ENCODE peak calls at places on chromosomes 1 and 21, in six cellular contexts. One of them, this sample, is unnamed.
A peak's percentile ranks its signal among the peaks of the same experiment; 100 is the strongest.

GRCh38 chr1:182674346-182675246 is 9.8 kb downstream of the RGS8 start:
- DNase-seq in left lobe of liver: no peak
- DNase-seq in kidney tubule cell: no peak
- DNase-seq in mesendoderm: peak; percentile 92
- DNase-seq in T follicular helper cell: no peak
- DNase-seq in stimulated activated CD8-positive, alpha-beta memory T cell treated with anti-CD3 and anti-CD28 coated beads, Interleukin-2, amount 100 ng/mL, for 48 hours: no peak
- DNase-seq in this sample: no peak

GRCh38 chr1:117045644-117046043 is 14.5 kb upstream of the TTF2 start:
- DNase-seq in left lobe of liver: no peak
- DNase-seq in kidney tubule cell: no peak
- DNase-seq in mesendoderm: peak; percentile 44
- DNase-seq in T follicular helper cell: no peak
- DNase-seq in stimulated activated CD8-positive, alpha-beta memory T cell treated with anti-CD3 and anti-CD28 coated beads, Interleukin-2, amount 100 ng/mL, for 48 hours: no peak
- DNase-seq in this sample: no peak

GRCh38 chr1:208243522-208243850 is 698 bp downstream of the PLXNA2 start:
- DNase-seq in left lobe of liver: no peak
- DNase-seq in kidney tubule cell: peak; percentile 44
- DNase-seq in mesendoderm: no peak
- DNase-seq in T follicular helper cell: no peak
- DNase-seq in stimulated activated CD8-positive, alpha-beta memory T cell treated with anti-CD3 and anti-CD28 coated beads, Interleukin-2, amount 100 ng/mL, for 48 hours: no peak
- DNase-seq in this sample: peak; percentile 40

GRCh38 chr1:51569284-51570062 is 47.4 kb upstream of the OSBPL9 start:
- DNase-seq in left lobe of liver: no peak
- DNase-seq in kidney tubule cell: peak; percentile 93
- DNase-seq in mesendoderm: peak; percentile 97
- DNase-seq in T follicular helper cell: no peak
- DNase-seq in stimulated activated CD8-positive, alpha-beta memory T cell treated with anti-CD3 and anti-CD28 coated beads, Interleukin-2, amount 100 ng/mL, for 48 hours: no peak
- DNase-seq in this sample: peak; percentile 79

GRCh38 chr1:9689011-9689706 is 37.6 kb downstream of the PIK3CD start:
- DNase-seq in left lobe of liver: peak; percentile 84
- DNase-seq in kidney tubule cell: peak; percentile 88
- DNase-seq in mesendoderm: peak; percentile 77
- DNase-seq in T follicular helper cell: peak; percentile 78
- DNase-seq in stimulated activated CD8-positive, alpha-beta memory T cell treated with anti-CD3 and anti-CD28 coated beads, Interleukin-2, amount 100 ng/mL, for 48 hours: peak; percentile 91
- DNase-seq in this sample: peak; percentile 81

GRCh38 chr1:192792628-192793027 is 16.2 kb upstream of the RGS2 start:
- DNase-seq in left lobe of liver: no peak
- DNase-seq in kidney tubule cell: no peak
- DNase-seq in mesendoderm: no peak
- DNase-seq in T follicular helper cell: no peak
- DNase-seq in stimulated activated CD8-positive, alpha-beta memory T cell treated with anti-CD3 and anti-CD28 coated beads, Interleukin-2, amount 100 ng/mL, for 48 hours: no peak
- DNase-seq in this sample: no peak

GRCh38 chr1:57422271-57423134 is 1.4 kb downstream of the DAB1 start:
- DNase-seq in left lobe of liver: no peak
- DNase-seq in kidney tubule cell: no peak
- DNase-seq in mesendoderm: peak; percentile 86
- DNase-seq in T follicular helper cell: no peak
- DNase-seq in stimulated activated CD8-positive, alpha-beta memory T cell treated with anti-CD3 and anti-CD28 coated beads, Interleukin-2, amount 100 ng/mL, for 48 hours: no peak
- DNase-seq in this sample: no peak

GRCh38 chr1:59718064-59718988 is 96.4 kb upstream of the HOOK1 start:
- DNase-seq in left lobe of liver: no peak
- DNase-seq in kidney tubule cell: no peak
- DNase-seq in mesendoderm: peak; percentile 46
- DNase-seq in T follicular helper cell: no peak
- DNase-seq in stimulated activated CD8-positive, alpha-beta memory T cell treated with anti-CD3 and anti-CD28 coated beads, Interleukin-2, amount 100 ng/mL, for 48 hours: no peak
- DNase-seq in this sample: peak; percentile 34

GRCh38 chr1:88973520-88974137 is 18.8 kb downstream of the KYAT3 start:
- DNase-seq in left lobe of liver: no peak
- DNase-seq in kidney tubule cell: peak; percentile 44
- DNase-seq in mesendoderm: peak; percentile 63
- DNase-seq in T follicular helper cell: no peak
- DNase-seq in stimulated activated CD8-positive, alpha-beta memory T cell treated with anti-CD3 and anti-CD28 coated beads, Interleukin-2, amount 100 ng/mL, for 48 hours: no peak
- DNase-seq in this sample: peak; percentile 57

GRCh38 chr1:227937031-227937430 is 10.7 kb downstream of the WNT9A start:
- DNase-seq in left lobe of liver: no peak
- DNase-seq in kidney tubule cell: no peak
- DNase-seq in mesendoderm: no peak
- DNase-seq in T follicular helper cell: no peak
- DNase-seq in stimulated activated CD8-positive, alpha-beta memory T cell treated with anti-CD3 and anti-CD28 coated beads, Interleukin-2, amount 100 ng/mL, for 48 hours: no peak
- DNase-seq in this sample: no peak

GRCh38 chr1:182614796-182615451 is 10.7 kb upstream of the RGS16 start:
- DNase-seq in left lobe of liver: peak; percentile 75
- DNase-seq in kidney tubule cell: peak; percentile 85
- DNase-seq in mesendoderm: peak; percentile 97
- DNase-seq in T follicular helper cell: no peak
- DNase-seq in stimulated activated CD8-positive, alpha-beta memory T cell treated with anti-CD3 and anti-CD28 coated beads, Interleukin-2, amount 100 ng/mL, for 48 hours: peak; percentile 64
- DNase-seq in this sample: peak; percentile 92

GRCh38 chr1:59418361-59418760 is 121.5 kb downstream of the FGGY start:
- DNase-seq in left lobe of liver: no peak
- DNase-seq in kidney tubule cell: no peak
- DNase-seq in mesendoderm: peak; percentile 44
- DNase-seq in T follicular helper cell: no peak
- DNase-seq in stimulated activated CD8-positive, alpha-beta memory T cell treated with anti-CD3 and anti-CD28 coated beads, Interleukin-2, amount 100 ng/mL, for 48 hours: no peak
- DNase-seq in this sample: no peak

GRCh38 chr1:6343506-6344405 is 49.8 kb downstream of the ACOT7 start:
- DNase-seq in left lobe of liver: peak; percentile 65
- DNase-seq in kidney tubule cell: peak; percentile 83
- DNase-seq in mesendoderm: peak; percentile 78
- DNase-seq in T follicular helper cell: peak; percentile 40
- DNase-seq in stimulated activated CD8-positive, alpha-beta memory T cell treated with anti-CD3 and anti-CD28 coated beads, Interleukin-2, amount 100 ng/mL, for 48 hours: peak; percentile 35
- DNase-seq in this sample: peak; percentile 72

GRCh38 chr21:15730484-15731242 is 881 bp downstream of the USP25 start:
- DNase-seq in left lobe of liver: no peak
- DNase-seq in kidney tubule cell: no peak
- DNase-seq in mesendoderm: peak; percentile 64
- DNase-seq in T follicular helper cell: no peak
- DNase-seq in stimulated activated CD8-positive, alpha-beta memory T cell treated with anti-CD3 and anti-CD28 coated beads, Interleukin-2, amount 100 ng/mL, for 48 hours: no peak
- DNase-seq in this sample: no peak

GRCh38 chr21:25895565-25896205 is 160.9 kb downstream of the GABPA start:
- DNase-seq in left lobe of liver: no peak
- DNase-seq in kidney tubule cell: no peak
- DNase-seq in mesendoderm: no peak
- DNase-seq in T follicular helper cell: no peak
- DNase-seq in stimulated activated CD8-positive, alpha-beta memory T cell treated with anti-CD3 and anti-CD28 coated beads, Interleukin-2, amount 100 ng/mL, for 48 hours: no peak
- DNase-seq in this sample: peak; percentile 28

GRCh38 chr1:39852876-39853275 is 30.4 kb downstream of the TRIT1 start:
- DNase-seq in left lobe of liver: no peak
- DNase-seq in kidney tubule cell: no peak
- DNase-seq in mesendoderm: no peak
- DNase-seq in T follicular helper cell: no peak
- DNase-seq in stimulated activated CD8-positive, alpha-beta memory T cell treated with anti-CD3 and anti-CD28 coated beads, Interleukin-2, amount 100 ng/mL, for 48 hours: no peak
- DNase-seq in this sample: no peak

GRCh38 chr1:240073097-240073496 is 18.6 kb upstream of the FMN2 start:
- DNase-seq in left lobe of liver: no peak
- DNase-seq in kidney tubule cell: no peak
- DNase-seq in mesendoderm: peak; percentile 50
- DNase-seq in T follicular helper cell: no peak
- DNase-seq in stimulated activated CD8-positive, alpha-beta memory T cell treated with anti-CD3 and anti-CD28 coated beads, Interleukin-2, amount 100 ng/mL, for 48 hours: no peak
- DNase-seq in this sample: no peak

GRCh38 chr1:11448375-11449085 is 30.4 kb upstream of the DISP3 start:
- DNase-seq in left lobe of liver: no peak
- DNase-seq in kidney tubule cell: no peak
- DNase-seq in mesendoderm: no peak
- DNase-seq in T follicular helper cell: no peak
- DNase-seq in stimulated activated CD8-positive, alpha-beta memory T cell treated with anti-CD3 and anti-CD28 coated beads, Interleukin-2, amount 100 ng/mL, for 48 hours: no peak
- DNase-seq in this sample: no peak

GRCh38 chr1:44228218-44228617 is 14.9 kb downstream of the DMAP1 start:
- DNase-seq in left lobe of liver: no peak
- DNase-seq in kidney tubule cell: no peak
- DNase-seq in mesendoderm: no peak
- DNase-seq in T follicular helper cell: no peak
- DNase-seq in stimulated activated CD8-positive, alpha-beta memory T cell treated with anti-CD3 and anti-CD28 coated beads, Interleukin-2, amount 100 ng/mL, for 48 hours: no peak
- DNase-seq in this sample: no peak

GRCh38 chr1:48776400-48777218 is at the start of gene BEND5:
- DNase-seq in left lobe of liver: no peak
- DNase-seq in kidney tubule cell: peak; percentile 45
- DNase-seq in mesendoderm: peak; percentile 80
- DNase-seq in T follicular helper cell: peak; percentile 18
- DNase-seq in stimulated activated CD8-positive, alpha-beta memory T cell treated with anti-CD3 and anti-CD28 coated beads, Interleukin-2, amount 100 ng/mL, for 48 hours: peak; percentile 35
- DNase-seq in this sample: peak; percentile 18

GRCh38 chr21:37603129-37603528 is 236.6 kb downstream of the DYRK1A start:
- DNase-seq in left lobe of liver: no peak
- DNase-seq in kidney tubule cell: no peak
- DNase-seq in mesendoderm: no peak
- DNase-seq in T follicular helper cell: no peak
- DNase-seq in stimulated activated CD8-positive, alpha-beta memory T cell treated with anti-CD3 and anti-CD28 coated beads, Interleukin-2, amount 100 ng/mL, for 48 hours: no peak
- DNase-seq in this sample: no peak

GRCh38 chr1:184457500-184457899 is 70.7 kb downstream of the C1orf21 start:
- DNase-seq in left lobe of liver: no peak
- DNase-seq in kidney tubule cell: no peak
- DNase-seq in mesendoderm: no peak
- DNase-seq in T follicular helper cell: no peak
- DNase-seq in stimulated activated CD8-positive, alpha-beta memory T cell treated with anti-CD3 and anti-CD28 coated beads, Interleukin-2, amount 100 ng/mL, for 48 hours: no peak
- DNase-seq in this sample: no peak

GRCh38 chr1:198601936-198602889 is 36.6 kb upstream of the PTPRC start:
- DNase-seq in left lobe of liver: no peak
- DNase-seq in kidney tubule cell: peak; percentile 22
- DNase-seq in mesendoderm: no peak
- DNase-seq in T follicular helper cell: no peak
- DNase-seq in stimulated activated CD8-positive, alpha-beta memory T cell treated with anti-CD3 and anti-CD28 coated beads, Interleukin-2, amount 100 ng/mL, for 48 hours: no peak
- DNase-seq in this sample: no peak

GRCh38 chr1:14143777-14144176 is 443.8 kb downstream of the PRDM2 start:
- DNase-seq in left lobe of liver: no peak
- DNase-seq in kidney tubule cell: peak; percentile 19
- DNase-seq in mesendoderm: no peak
- DNase-seq in T follicular helper cell: no peak
- DNase-seq in stimulated activated CD8-positive, alpha-beta memory T cell treated with anti-CD3 and anti-CD28 coated beads, Interleukin-2, amount 100 ng/mL, for 48 hours: no peak
- DNase-seq in this sample: no peak

GRCh38 chr1:32353886-32354570 is 8.3 kb downstream of the FAM229A start:
- DNase-seq in left lobe of liver: no peak
- DNase-seq in kidney tubule cell: no peak
- DNase-seq in mesendoderm: peak; percentile 26
- DNase-seq in T follicular helper cell: no peak
- DNase-seq in stimulated activated CD8-positive, alpha-beta memory T cell treated with anti-CD3 and anti-CD28 coated beads, Interleukin-2, amount 100 ng/mL, for 48 hours: no peak
- DNase-seq in this sample: peak; percentile 47

GRCh38 chr1:158020877-158021630 is 27.6 kb downstream of the KIRREL1 start:
- DNase-seq in left lobe of liver: no peak
- DNase-seq in kidney tubule cell: no peak
- DNase-seq in mesendoderm: no peak
- DNase-seq in T follicular helper cell: no peak
- DNase-seq in stimulated activated CD8-positive, alpha-beta memory T cell treated with anti-CD3 and anti-CD28 coated beads, Interleukin-2, amount 100 ng/mL, for 48 hours: no peak
- DNase-seq in this sample: no peak

GRCh38 chr1:59195151-59195550 is 101.7 kb upstream of the FGGY start:
- DNase-seq in left lobe of liver: no peak
- DNase-seq in kidney tubule cell: no peak
- DNase-seq in mesendoderm: no peak
- DNase-seq in T follicular helper cell: no peak
- DNase-seq in stimulated activated CD8-positive, alpha-beta memory T cell treated with anti-CD3 and anti-CD28 coated beads, Interleukin-2, amount 100 ng/mL, for 48 hours: no peak
- DNase-seq in this sample: no peak